ENCODE peak calls at places on chromosomes 4 and X, in five cellular contexts. D, C, T, G and L are unnamed samples.
A peak's percentile ranks its signal among the peaks of the same experiment; 100 is the strongest.

GRCh38 chrX:51144828-51145442 is 187.7 kb upstream of the NUDT10 start:
- DNase-seq in D (no peak), C (peak; percentile 36), T (peak; percentile 62), G (peak; percentile 41), L (no peak)

GRCh38 chrX:13646154-13646549 is 6.8 kb upstream of the TCEANC start:
- DNase-seq in D (peak; percentile 58), C (peak; percentile 81), T (peak; percentile 75), G (peak; percentile 64), L (no peak)

GRCh38 chr4:65401083-65401482 is 269.2 kb downstream of the EPHA5 start:
- DNase-seq in D (no peak), C (no peak), T (no peak), G (no peak), L (no peak)

GRCh38 chr4:21242163-21242562 is 541.9 kb downstream of the PACRGL start:
- DNase-seq in D (no peak), C (no peak), T (no peak), G (no peak), L (no peak)

GRCh38 chr4:89788243-89789072 is 48.5 kb downstream of the SNCA start:
- DNase-seq in D (no peak), C (peak; percentile 27), T (no peak), G (no peak), L (no peak)

GRCh38 chr4:186644316-186644638 is 79.4 kb downstream of the FAT1 start:
- DNase-seq in D (no peak), C (no peak), T (no peak), G (no peak), L (no peak)

GRCh38 chr4:985123-985830 is 1.6 kb upstream of the IDUA start:
- DNase-seq in D (no peak), C (no peak), T (peak; percentile 85), G (peak; percentile 89), L (no peak)

GRCh38 chr4:102390438-102390837 is 45.2 kb upstream of the SLC39A8 start:
- DNase-seq in D (no peak), C (peak; percentile 40), T (no peak), G (no peak), L (no peak)

GRCh38 chr4:108276690-108277089 is 108.0 kb upstream of the LEF1 start:
- DNase-seq in D (no peak), C (no peak), T (no peak), G (no peak), L (peak; percentile 67)

GRCh38 chr4:185254434-185254833 is 45.0 kb downstream of the SNX25 start:
- DNase-seq in D (no peak), C (no peak), T (no peak), G (no peak), L (no peak)

GRCh38 chrX:68196939-68197791 is 236.1 kb downstream of the OPHN1 start:
- DNase-seq in D (peak; percentile 44), C (peak; percentile 64), T (peak; percentile 79), G (peak; percentile 50), L (peak; percentile 66)

GRCh38 chr4:26307027-26307426 is 13.8 kb upstream of the RBPJ start:
- DNase-seq in D (no peak), C (no peak), T (no peak), G (no peak), L (no peak)

GRCh38 chrX:53356186-53356585 is 66.3 kb downstream of the SMC1A start:
- DNase-seq in D (no peak), C (no peak), T (no peak), G (no peak), L (no peak)

GRCh38 chrX:26100421-26100920 is 37.7 kb upstream of the MAGEB18 start:
- DNase-seq in D (no peak), C (peak; percentile 0), T (no peak), G (no peak), L (no peak)

GRCh38 chrX:129019412-129019811 is 503.9 kb downstream of the SMARCA1 start:
- DNase-seq in D (no peak), C (no peak), T (no peak), G (no peak), L (no peak)

GRCh38 chrX:31969714-31970113 is 897.9 kb upstream of the FTHL17 start:
- DNase-seq in D (no peak), C (no peak), T (no peak), G (no peak), L (no peak)

GRCh38 chr4:56821394-56822263 is at the start of gene SPINK2:
- DNase-seq in D (no peak), C (no peak), T (peak; percentile 74), G (peak; percentile 64), L (no peak)

GRCh38 chrX:12496343-12496742 is 294.9 kb upstream of the PRPS2 start:
- DNase-seq in D (no peak), C (no peak), T (no peak), G (no peak), L (no peak)

GRCh38 chrX:68835104-68835442 is 6.3 kb downstream of the EFNB1 start:
- DNase-seq in D (no peak), C (no peak), T (no peak), G (no peak), L (no peak)

GRCh38 chrX:9148626-9149385 is 114.9 kb upstream of the FAM9B start:
- DNase-seq in D (no peak), C (peak; percentile 64), T (no peak), G (no peak), L (no peak)

GRCh38 chrX:146224442-146224841 is 406.8 kb downstream of the SLITRK2 start:
- DNase-seq in D (no peak), C (no peak), T (peak; percentile 5), G (no peak), L (no peak)

GRCh38 chrX:140664939-140665338 is 44.6 kb upstream of the LINC00632 start:
- DNase-seq in D (no peak), C (peak; percentile 40), T (peak; percentile 13), G (no peak), L (no peak)

GRCh38 chr4:148059617-148060180 is 327.8 kb downstream of the ARHGAP10 start:
- DNase-seq in D (no peak), C (no peak), T (no peak), G (no peak), L (no peak)

GRCh38 chr4:181176306-181176705 is 1066.9 kb upstream of the TENM3 start:
- DNase-seq in D (no peak), C (no peak), T (no peak), G (no peak), L (no peak)

GRCh38 chr4:89099034-89099433 is 12.3 kb upstream of the TIGD2 start:
- DNase-seq in D (no peak), C (no peak), T (no peak), G (no peak), L (no peak)

GRCh38 chr4:173506780-173507211 is 23.2 kb downstream of the HAND2 start:
- DNase-seq in D (no peak), C (no peak), T (no peak), G (no peak), L (no peak)

GRCh38 chr4:140595065-140595464 is 26.3 kb upstream of the UCP1 start:
- DNase-seq in D (no peak), C (peak; percentile 25), T (peak; percentile 60), G (peak; percentile 33), L (peak; percentile 58)

GRCh38 chr4:183360161-183360919 is 38.1 kb upstream of the CLDN24 start:
- DNase-seq in D (no peak), C (peak; percentile 74), T (no peak), G (no peak), L (no peak)

GRCh38 chrX:119784747-119785446 is 6.5 kb downstream of the RPL39 start:
- DNase-seq in D (no peak), C (peak; percentile 22), T (no peak), G (peak; percentile 37), L (no peak)

GRCh38 chr4:170306208-170306607 is 216.5 kb upstream of the AADAT start:
- DNase-seq in D (no peak), C (no peak), T (peak; percentile 34), G (no peak), L (no peak)

GRCh38 chr4:187387709-187388108 is 607.9 kb upstream of the ZFP42 start:
- DNase-seq in D (no peak), C (no peak), T (peak; percentile 46), G (no peak), L (no peak)

DNA sequence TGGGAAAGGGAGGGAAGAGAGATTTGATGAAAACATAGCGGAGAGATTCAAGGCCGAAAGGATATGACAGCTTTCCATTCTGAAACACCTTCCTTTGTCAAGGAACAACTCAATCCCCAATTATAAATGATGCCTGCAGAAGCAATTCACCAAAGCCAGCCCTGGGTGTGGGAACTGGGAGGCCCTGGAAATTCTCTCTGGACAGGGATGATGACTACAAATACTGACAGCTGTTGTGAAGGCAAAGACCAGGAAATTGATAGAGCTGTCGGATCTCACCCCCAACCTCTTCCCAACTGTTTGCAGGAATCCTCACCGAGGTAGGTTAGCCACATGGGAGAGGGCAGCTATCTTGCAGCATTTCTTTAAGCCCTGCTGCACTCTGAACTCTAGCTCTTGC is 54.3 kb downstream of the CCDC149 start:
- DNase-seq in D (no peak), C (no peak), T (no peak), G (no peak), L (no peak)
- H3K4me3 ChIP-seq in D (no peak overlapping the region), C (no peak overlapping the region), T (no peak overlapping the region), G (no peak overlapping the region), L (no peak overlapping the region)

GRCh38 chr4:38993683-38994082 is 38.5 kb downstream of the TMEM156 start:
- DNase-seq in D (no peak), C (no peak), T (no peak), G (no peak), L (no peak)
- TF ChIP-seq CTCF in D (no peak), C (peak; percentile 21), T (no peak), G (no peak), L (peak; percentile 8)

GRCh38 chr4:143071351-143071750 is 113.4 kb upstream of the USP38 start:
- DNase-seq in D (no peak), C (no peak), T (no peak), G (no peak), L (no peak)
- H3K4me3 ChIP-seq in D (no peak overlapping the region), C (no peak overlapping the region), T (no peak overlapping the region), G (no peak overlapping the region), L (no peak overlapping the region)

GRCh38 chr4:6909113-6909969 is at the start of gene TBC1D14:
- DNase-seq in D (peak; percentile 85), C (peak; percentile 78), T (peak; percentile 95), G (peak; percentile 86), L (peak; percentile 50)
- TF ChIP-seq CTCF in D (peak; percentile 46), C (peak; percentile 14), T (peak; percentile 27), G (no peak), L (no peak)

GRCh38 chr4:27886075-27886474 is 1025.4 kb downstream of the STIM2 start:
- DNase-seq in D (no peak), C (peak; percentile 9), T (no peak), G (no peak), L (no peak)
- H3K4me3 ChIP-seq in D (no peak overlapping the region), C (no peak overlapping the region), T (no peak overlapping the region), G (no peak overlapping the region), L (no peak overlapping the region)

GRCh38 chr4:2087170-2087569 is 28.0 kb downstream of the NAT8L start:
- DNase-seq in D (no peak), C (no peak), T (no peak), G (no peak), L (no peak)
- TF ChIP-seq CTCF in D (no peak), C (peak; percentile 16), T (no peak), G (no peak), L (no peak)